ENCODE peak calls at places on chromosomes 2 and 18, in nine cellular contexts. H, Y, D, Q, V, I, A, U and N are unnamed samples.

GRCh38 chr2:231104115-231104713 is 20.6 kb downstream of the HTR2B start:
- DNase-seq in H (peak; percentile 51), I (no peak), Q (peak; percentile 15), V (peak; percentile 77), D (peak; percentile 39), A (no peak), U (no peak), Y (peak; percentile 39), N (peak; percentile 85)

GRCh38 chr2:32945286-32945685 is 1.5 kb upstream of the LTBP1 start:
- DNase-seq in I (no peak), D (no peak), A (no peak), Y (no peak), V (no peak), U (no peak), Q (no peak), H (no peak), N (no peak)

GRCh38 chr2:162092656-162093556 is 18.9 kb upstream of the DPP4 start:
- DNase-seq in A (no peak), Q (peak; percentile 86), H (no peak), D (no peak), U (no peak), I (no peak), V (no peak), Y (no peak), N (no peak)

GRCh38 chr18:14025306-14025940 is 106.8 kb downstream of the ZNF519 start:
- DNase-seq in D (no peak), V (no peak), A (no peak), U (no peak), H (no peak), Y (no peak), Q (no peak), I (no peak), N (no peak)

GRCh38 chr2:16508061-16508851 is 157.4 kb downstream of the CYRIA start:
- DNase-seq in Q (peak; percentile 38), Y (no peak), A (peak; percentile 64), D (peak; percentile 69), V (peak; percentile 34), I (peak; percentile 57), U (peak; percentile 9), H (peak; percentile 4), N (no peak)

GRCh38 chr2:145846986-145847385 is 1327.1 kb upstream of the ZEB2 start:
- DNase-seq in Y (no peak), I (no peak), D (no peak), Q (no peak), H (no peak), U (no peak), V (no peak), A (no peak), N (no peak)

GRCh38 chr18:43664487-43665008 is 387.3 kb upstream of the SYT4 start:
- DNase-seq in Q (no peak), U (no peak), I (no peak), H (no peak), D (no peak), V (no peak), Y (no peak), A (no peak), N (no peak)

GRCh38 chr18:67467188-67467587 is 49.3 kb downstream of the DSEL start:
- DNase-seq in A (no peak), V (no peak), I (no peak), D (no peak), H (no peak), U (no peak), Y (no peak), Q (no peak), N (no peak)

GRCh38 chr2:86301010-86301409 is 36.4 kb downstream of the REEP1 start:
- DNase-seq in U (no peak), A (no peak), D (no peak), H (no peak), Y (no peak), V (no peak), Q (no peak), I (no peak), N (no peak)

GRCh38 chr2:81979051-81979450 is 1674.5 kb upstream of the LRRTM1 start:
- DNase-seq in I (no peak), Q (no peak), V (no peak), A (no peak), D (no peak), Y (no peak), U (no peak), H (no peak), N (no peak)

GRCh38 chr18:10928971-10929373 is 220.4 kb downstream of the PIEZO2 start:
- DNase-seq in I (no peak), U (no peak), A (no peak), Y (no peak), D (no peak), H (no peak), Q (no peak), V (no peak), N (peak; percentile 68)

GRCh38 chr2:43945439-43945838 is 50.4 kb downstream of the LRPPRC start:
- DNase-seq in A (no peak), D (no peak), I (no peak), V (no peak), Y (no peak), H (no peak), U (no peak), Q (no peak), N (no peak)

GRCh38 chr18:56516769-56517168 is 121.6 kb downstream of the TXNL1 start:
- DNase-seq in H (no peak), V (no peak), U (no peak), Q (no peak), A (no peak), I (no peak), D (no peak), Y (no peak), N (no peak)

GRCh38 chr2:190451561-190452176 is 43.5 kb downstream of the MFSD6 start:
- DNase-seq in V (no peak), D (no peak), I (no peak), A (no peak), Q (no peak), H (no peak), U (no peak), Y (no peak), N (no peak)

GRCh38 chr2:180376076-180376475 is 369.0 kb upstream of the CWC22 start:
- DNase-seq in V (no peak), I (no peak), H (no peak), A (no peak), D (no peak), Q (no peak), U (no peak), Y (no peak), N (no peak)